ENCODE peak calls at places on chromosomes 16 and 17, in five cellular contexts. One of them, this sample, is unnamed.

GRCh38 chr17:1229354-1229890 is 40.8 kb upstream of the BHLHA9 start:
- DNase-seq in AG09309: no peak
- DNase-seq in DND-41: no peak
- DNase-seq in EL: peak
- DNase-seq in SK-N-SH: peak
- DNase-seq in this sample: peak

GRCh38 chr17:6100891-6101290 is 30.7 kb downstream of the WSCD1 start:
- DNase-seq in DND-41: no peak
- DNase-seq in EL: no peak
- DNase-seq in AG09309: no peak
- DNase-seq in SK-N-SH: no peak
- DNase-seq in this sample: no peak

GRCh38 chr16:75486666-75487313 is 8.5 kb downstream of the CHST6 start:
- DNase-seq in SK-N-SH: no peak
- DNase-seq in DND-41: no peak
- DNase-seq in EL: no peak
- DNase-seq in AG09309: no peak
- DNase-seq in this sample: no peak

GRCh38 chr17:74768069-74768762 is 7.9 kb downstream of the NAT9 start:
- DNase-seq in AG09309: no peak
- DNase-seq in SK-N-SH: peak
- DNase-seq in EL: peak
- DNase-seq in DND-41: no peak
- DNase-seq in this sample: no peak

GRCh38 chr17:28533091-28533670 is 19.2 kb downstream of the UNC119 start:
- DNase-seq in EL: no peak
- DNase-seq in SK-N-SH: no peak
- DNase-seq in DND-41: no peak
- DNase-seq in AG09309: no peak
- DNase-seq in this sample: no peak

GRCh38 chr16:13138528-13138927 is 237.1 kb downstream of the SHISA9 start:
- DNase-seq in EL: no peak
- DNase-seq in DND-41: no peak
- DNase-seq in SK-N-SH: no peak
- DNase-seq in AG09309: no peak
- DNase-seq in this sample: no peak

GRCh38 chr16:9469512-9469911 is 378.1 kb downstream of the HAPSTR1 start:
- DNase-seq in EL: peak
- DNase-seq in DND-41: no peak
- DNase-seq in SK-N-SH: no peak
- DNase-seq in AG09309: no peak
- DNase-seq in this sample: no peak

GRCh38 chr17:81566461-81567126 is 14.4 kb upstream of the FAAP100 start:
- DNase-seq in SK-N-SH: peak
- DNase-seq in DND-41: no peak
- DNase-seq in EL: peak
- DNase-seq in AG09309: peak
- DNase-seq in this sample: no peak

GRCh38 chr17:76138234-76138895 is 2.7 kb downstream of the FOXJ1 start:
- DNase-seq in AG09309: no peak
- DNase-seq in EL: no peak
- DNase-seq in SK-N-SH: peak
- DNase-seq in DND-41: no peak
- DNase-seq in this sample: peak

GRCh38 chr16:23491490-23492391 is 18.6 kb downstream of the GGA2 start:
- DNase-seq in DND-41: no peak
- DNase-seq in SK-N-SH: no peak
- DNase-seq in AG09309: no peak
- DNase-seq in EL: peak
- DNase-seq in this sample: no peak

GRCh38 chr16:57807252-57807967 is 5.1 kb upstream of the KIFC3 start:
- DNase-seq in EL: peak
- DNase-seq in DND-41: peak
- DNase-seq in AG09309: no peak
- DNase-seq in SK-N-SH: no peak
- DNase-seq in this sample: peak